ENCODE peak calls at places on chromosome 15, in six cellular contexts. J is OCI-LY7, I is fibroblast of lung, O is IMR-90, S is fibroblast of the aortic adventitia, Z is fibroblast of pulmonary artery. E is an unnamed sample.

GRCh38 chr15:43086551-43086950 is 19.3 kb downstream of the UBR1 start:
- DNase-seq in S (no peak), Z (no peak), J (no peak), O (peak; percentile 38), I (peak; percentile 52), E (peak; percentile 37)

GRCh38 chr15:29133321-29133720 is 136.3 kb downstream of the NSMCE3 start:
- DNase-seq in I (no peak), S (no peak), J (no peak), O (no peak), Z (no peak), E (no peak)

GRCh38 chr15:59296181-59296617 is 76.5 kb downstream of the MYO1E start:
- DNase-seq in I (peak; percentile 94), J (no peak), S (peak; percentile 78), Z (peak; percentile 88), O (peak; percentile 86), E (peak; percentile 95)

GRCh38 chr15:31311735-31312134 is 14.9 kb upstream of the KLF13 start:
- DNase-seq in S (no peak), I (no peak), J (no peak), Z (no peak), O (no peak), E (no peak)

GRCh38 chr15:48281674-48282073 is 49.6 kb upstream of the DUT start:
- DNase-seq in Z (no peak), S (no peak), I (no peak), O (peak; percentile 20), J (no peak), E (no peak)

GRCh38 chr15:25810154-25810553 is 53.0 kb downstream of the ATP10A start:
- DNase-seq in S (no peak), O (no peak), I (no peak), J (no peak), Z (no peak), E (no peak)

GRCh38 chr15:77410701-77411613 is 8.9 kb downstream of the PEAK1 start:
- DNase-seq in J (no peak), I (no peak), O (no peak), S (no peak), Z (no peak), E (no peak)

GRCh38 chr15:59170295-59170881 is 36.3 kb upstream of the LDHAL6B start:
- DNase-seq in O (no peak), Z (peak; percentile 34), J (no peak), I (peak; percentile 72), S (peak; percentile 69), E (peak; percentile 37)

GRCh38 chr15:98484914-98485313 is 163.4 kb upstream of the IGF1R start:
- DNase-seq in S (no peak), Z (no peak), O (no peak), J (no peak), I (no peak), E (no peak)

GRCh38 chr15:101170568-101171350 is 81.1 kb downstream of the CHSY1 start:
- DNase-seq in O (peak; percentile 87), J (no peak), Z (peak; percentile 74), I (peak; percentile 87), S (peak; percentile 82), E (peak; percentile 93)

GRCh38 chr15:42045211-42045615 is 24.4 kb upstream of the PLA2G4E start:
- DNase-seq in O (no peak), I (no peak), S (no peak), Z (no peak), J (no peak), E (no peak)

GRCh38 chr15:73328986-73329385 is 39.8 kb downstream of the HCN4 start:
- DNase-seq in J (no peak), Z (no peak), O (no peak), I (no peak), S (no peak), E (no peak)

GRCh38 chr15:36884404-36885335 is 215.7 kb downstream of the MEIS2 start:
- DNase-seq in J (no peak), I (peak; percentile 27), Z (no peak), O (no peak), S (no peak), E (no peak)

GRCh38 chr15:67096536-67097294 is 31.3 kb downstream of the SMAD3 start:
- DNase-seq in J (peak; percentile 61), I (peak; percentile 74), O (peak; percentile 72), S (no peak), Z (no peak), E (peak; percentile 64)

GRCh38 chr15:64067564-64068030 is 21.3 kb upstream of the DAPK2 start:
- DNase-seq in J (peak; percentile 81), O (peak; percentile 44), Z (peak; percentile 69), I (peak; percentile 24), S (peak; percentile 68), E (peak; percentile 67)

GRCh38 chr15:83282141-83282540 is 2.3 kb downstream of the BNC1 start:
- DNase-seq in J (no peak), Z (no peak), I (no peak), O (no peak), S (no peak), E (no peak)

GRCh38 chr15:87619161-87619960 is 637.2 kb downstream of the NTRK3 start:
- DNase-seq in O (peak; percentile 44), I (peak; percentile 95), Z (peak; percentile 93), J (no peak), S (peak; percentile 100), E (peak; percentile 94)

GRCh38 chr15:85874236-85874635 is 79.5 kb upstream of the KLHL25 start:
- DNase-seq in J (no peak), Z (no peak), O (no peak), I (no peak), S (no peak), E (no peak)

GRCh38 chr15:50262533-50262932 is 3.0 kb downstream of the HDC start:
- DNase-seq in J (no peak), I (no peak), S (no peak), O (no peak), Z (no peak), E (no peak)

GRCh38 chr15:70762469-70763119 is 764 bp downstream of the UACA start:
- DNase-seq in J (no peak), I (peak; percentile 67), Z (peak; percentile 70), O (peak; percentile 75), S (peak; percentile 82), E (peak; percentile 80)

GRCh38 chr15:94910166-94910565 is 678.8 kb downstream of the MCTP2 start:
- DNase-seq in J (no peak), Z (no peak), O (no peak), S (no peak), I (peak; percentile 4), E (no peak)

GRCh38 chr15:81418891-81419290 is 44.9 kb upstream of the TMC3 start:
- DNase-seq in I (no peak), O (peak; percentile 6), Z (no peak), J (no peak), S (no peak), E (no peak)

GRCh38 chr15:66827039-66827697 is 125.1 kb downstream of the SMAD6 start:
- DNase-seq in J (no peak), S (no peak), Z (no peak), I (no peak), O (no peak), E (no peak)

GRCh38 chr15:42696626-42697025 is 40.3 kb downstream of the CDAN1 start:
- DNase-seq in J (no peak), I (no peak), S (no peak), O (no peak), Z (no peak), E (no peak)

GRCh38 chr15:95603802-95604201 is 726.7 kb upstream of the NR2F2 start:
- DNase-seq in O (peak; percentile 23), J (no peak), Z (peak; percentile 86), I (no peak), S (peak; percentile 62), E (peak; percentile 90)

GRCh38 chr15:64112904-64113303 is 17.1 kb downstream of the SNX1 start:
- DNase-seq in I (no peak), J (no peak), Z (peak; percentile 81), S (peak; percentile 79), O (peak; percentile 52), E (peak; percentile 84)

GRCh38 chr15:62269504-62269903 is 104.4 kb upstream of the C2CD4B start:
- DNase-seq in O (no peak), Z (no peak), I (no peak), J (peak; percentile 3), S (peak; percentile 6), E (peak; percentile 32)

GRCh38 chr15:52746162-52746721 is 43.9 kb downstream of the ONECUT1 start:
- DNase-seq in O (no peak), J (no peak), I (no peak), S (no peak), Z (no peak), E (no peak)

GRCh38 chr15:45429974-45430792 is 51.8 kb upstream of the GATM start:
- DNase-seq in I (peak; percentile 28), Z (peak; percentile 55), S (peak; percentile 51), J (peak; percentile 53), O (peak; percentile 46), E (peak; percentile 62)

GRCh38 chr15:69225355-69226027 is 65.1 kb downstream of the GLCE start:
- DNase-seq in I (peak; percentile 34), S (peak; percentile 70), O (peak; percentile 67), Z (peak; percentile 72), J (peak; percentile 9), E (peak; percentile 70)
- TF ChIP-seq CTCF in I (peak; percentile 19), S (peak; percentile 35), O (peak; percentile 70), Z (peak; percentile 43), J (peak; percentile 55), E (peak; percentile 23)

GRCh38 chr15:32750981-32751380 is 33.2 kb downstream of the GREM1 start:
- DNase-seq in I (no peak), Z (no peak), S (no peak), O (no peak), J (no peak), E (no peak)

GRCh38 chr15:32746116-32746857 is 28.5 kb downstream of the GREM1 start:
- DNase-seq in I (no peak), O (no peak), Z (no peak), J (no peak), S (peak; percentile 51), E (no peak)

GRCh38 chr15:32743411-32744145 is 25.8 kb downstream of the GREM1 start:
- DNase-seq in Z (peak; percentile 36), S (peak; percentile 63), I (peak; percentile 33), O (no peak), J (no peak), E (peak; percentile 39)

GRCh38 chr15:32747886-32748285 is 30.1 kb downstream of the GREM1 start:
- DNase-seq in O (no peak), J (no peak), I (peak; percentile 56), S (no peak), Z (no peak), E (no peak)
- H3K4me3 ChIP-seq in O (no peak overlapping the region), J (no peak overlapping the region), I (no peak overlapping the region), S (no peak overlapping the region), Z (no peak overlapping the region), E (no peak overlapping the region)

GRCh38 chr15:65312400-65312916 is 8.0 kb downstream of the RNU5B-1 start:
- DNase-seq in J (no peak), I (no peak), S (no peak), Z (no peak), O (no peak), E (no peak)
- TF ChIP-seq CTCF in J (no peak), I (no peak), S (no peak), Z (no peak), O (no peak), E (no peak)

DNA sequence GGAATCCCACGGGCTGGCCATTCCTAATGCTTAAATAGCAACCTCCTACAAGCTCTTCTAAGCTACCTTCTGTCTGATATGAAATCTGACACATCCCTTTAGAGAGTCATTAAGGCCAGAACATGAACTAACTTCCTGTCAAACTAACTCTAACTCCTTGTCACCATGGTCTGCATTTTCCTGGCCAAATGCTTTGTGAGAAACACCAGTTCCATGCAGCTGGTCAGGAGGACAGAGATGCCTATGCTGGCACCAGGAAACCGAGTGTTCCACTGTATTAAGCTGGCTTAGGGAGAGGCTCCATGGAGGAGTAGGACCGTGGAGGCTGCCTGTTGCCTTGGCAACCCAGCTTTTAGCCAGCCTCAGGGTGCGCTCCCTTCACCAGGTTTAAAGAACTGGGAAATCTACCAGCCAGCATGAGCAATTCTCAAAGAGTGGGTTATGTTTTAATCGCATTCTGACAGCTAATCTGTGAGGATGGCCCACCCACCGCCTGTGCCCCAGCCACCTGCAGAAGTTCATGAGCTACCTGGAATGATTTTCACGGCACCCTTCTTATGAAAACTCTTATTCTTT is 394.1 kb downstream of the OCA2 start:
- DNase-seq in O (no peak), S (no peak), I (peak; percentile 27), J (no peak), Z (no peak), E (no peak)
- H3K4me3 ChIP-seq in O (no peak overlapping the region), S (no peak overlapping the region), I (no peak overlapping the region), J (no peak overlapping the region), Z (no peak overlapping the region), E (no peak overlapping the region)